ENCODE peak calls at places on chromosome 2, in seven cellular contexts. One of them, this sample, is unnamed.
A peak's percentile ranks its signal among the peaks of the same experiment; 100 is the strongest.

GRCh38 chr2:174870787-174871186 is 106.5 kb upstream of the CHRNA1 start:
- DNase-seq in heart right ventricle: no peak
- DNase-seq in lower lobe of right lung: no peak
- DNase-seq in thoracic aorta: no peak
- DNase-seq in fibroblast of lung: no peak
- DNase-seq in HCT116: no peak
- DNase-seq in IMR-90: no peak
- DNase-seq in this sample: no peak

GRCh38 chr2:158779621-158780020 is 15.5 kb upstream of the DAPL1 start:
- DNase-seq in fibroblast of lung: no peak
- DNase-seq in lower lobe of right lung: no peak
- DNase-seq in HCT116: no peak
- DNase-seq in heart right ventricle: no peak
- DNase-seq in thoracic aorta: no peak
- DNase-seq in IMR-90: no peak
- DNase-seq in this sample: no peak

GRCh38 chr2:234669611-234670010 is 172.7 kb upstream of the ARL4C start:
- DNase-seq in fibroblast of lung: no peak
- DNase-seq in HCT116: no peak
- DNase-seq in lower lobe of right lung: no peak
- DNase-seq in heart right ventricle: no peak
- DNase-seq in thoracic aorta: no peak
- DNase-seq in IMR-90: no peak
- DNase-seq in this sample: peak; percentile 29

GRCh38 chr2:185738679-185739472 is at the start of gene FSIP2:
- DNase-seq in HCT116: no peak
- DNase-seq in heart right ventricle: peak; percentile 49
- DNase-seq in fibroblast of lung: peak; percentile 69
- DNase-seq in lower lobe of right lung: peak; percentile 54
- DNase-seq in IMR-90: peak; percentile 9
- DNase-seq in thoracic aorta: no peak
- DNase-seq in this sample: peak; percentile 86

GRCh38 chr2:128313076-128313836 is 5.4 kb downstream of the HS6ST1 start:
- DNase-seq in heart right ventricle: peak; percentile 9
- DNase-seq in thoracic aorta: no peak
- DNase-seq in IMR-90: peak; percentile 63
- DNase-seq in HCT116: peak; percentile 18
- DNase-seq in lower lobe of right lung: peak; percentile 40
- DNase-seq in fibroblast of lung: peak; percentile 72
- DNase-seq in this sample: no peak

GRCh38 chr2:70089220-70089945 is 2.1 kb downstream of the PCBP1 start:
- DNase-seq in thoracic aorta: no peak
- DNase-seq in lower lobe of right lung: no peak
- DNase-seq in HCT116: no peak
- DNase-seq in heart right ventricle: no peak
- DNase-seq in fibroblast of lung: no peak
- DNase-seq in IMR-90: no peak
- DNase-seq in this sample: peak; percentile 49

GRCh38 chr2:45734952-45735351 is 83.5 kb downstream of the PRKCE start:
- DNase-seq in lower lobe of right lung: no peak
- DNase-seq in IMR-90: no peak
- DNase-seq in thoracic aorta: no peak
- DNase-seq in heart right ventricle: no peak
- DNase-seq in fibroblast of lung: no peak
- DNase-seq in HCT116: no peak
- DNase-seq in this sample: no peak

GRCh38 chr2:197628043-197628500 is 47.3 kb downstream of the RFTN2 start:
- DNase-seq in HCT116: no peak
- DNase-seq in lower lobe of right lung: no peak
- DNase-seq in heart right ventricle: no peak
- DNase-seq in fibroblast of lung: peak; percentile 13
- DNase-seq in thoracic aorta: no peak
- DNase-seq in IMR-90: peak; percentile 40
- DNase-seq in this sample: no peak

GRCh38 chr2:9400268-9401058 is 22.9 kb downstream of the ITGB1BP1 start:
- DNase-seq in thoracic aorta: no peak
- DNase-seq in fibroblast of lung: no peak
- DNase-seq in lower lobe of right lung: no peak
- DNase-seq in heart right ventricle: no peak
- DNase-seq in IMR-90: no peak
- DNase-seq in HCT116: no peak
- DNase-seq in this sample: no peak

GRCh38 chr2:88764850-88765153 is 73.3 kb downstream of the RPIA start:
- DNase-seq in lower lobe of right lung: no peak
- DNase-seq in IMR-90: no peak
- DNase-seq in thoracic aorta: no peak
- DNase-seq in HCT116: no peak
- DNase-seq in fibroblast of lung: no peak
- DNase-seq in heart right ventricle: no peak
- DNase-seq in this sample: no peak

GRCh38 chr2:22274611-22275010 is 1110.4 kb upstream of the KLHL29 start:
- DNase-seq in thoracic aorta: no peak
- DNase-seq in lower lobe of right lung: no peak
- DNase-seq in heart right ventricle: no peak
- DNase-seq in fibroblast of lung: no peak
- DNase-seq in IMR-90: no peak
- DNase-seq in HCT116: no peak
- DNase-seq in this sample: no peak

GRCh38 chr2:138282014-138282413 is 219.6 kb upstream of the SPOPL start:
- DNase-seq in HCT116: no peak
- DNase-seq in lower lobe of right lung: no peak
- DNase-seq in fibroblast of lung: no peak
- DNase-seq in IMR-90: no peak
- DNase-seq in thoracic aorta: no peak
- DNase-seq in heart right ventricle: no peak
- DNase-seq in this sample: no peak

GRCh38 chr2:68811364-68811763 is 59.8 kb downstream of the BMP10 start:
- DNase-seq in lower lobe of right lung: no peak
- DNase-seq in HCT116: no peak
- DNase-seq in fibroblast of lung: peak; percentile 62
- DNase-seq in heart right ventricle: peak; percentile 54
- DNase-seq in thoracic aorta: peak; percentile 27
- DNase-seq in IMR-90: peak; percentile 23
- DNase-seq in this sample: no peak

GRCh38 chr2:109065335-109065734 is 63.7 kb upstream of the SH3RF3 start:
- DNase-seq in heart right ventricle: peak; percentile 67
- DNase-seq in HCT116: no peak
- DNase-seq in fibroblast of lung: no peak
- DNase-seq in lower lobe of right lung: no peak
- DNase-seq in thoracic aorta: no peak
- DNase-seq in IMR-90: no peak
- DNase-seq in this sample: no peak

GRCh38 chr2:111659361-111660281 is 224.4 kb downstream of the ANAPC1 start:
- DNase-seq in heart right ventricle: peak; percentile 33
- DNase-seq in fibroblast of lung: peak; percentile 93
- DNase-seq in IMR-90: peak; percentile 85
- DNase-seq in HCT116: peak; percentile 48
- DNase-seq in lower lobe of right lung: peak; percentile 89
- DNase-seq in thoracic aorta: peak; percentile 42
- DNase-seq in this sample: peak; percentile 49

GRCh38 chr2:210198326-210198725 is 26.9 kb downstream of the ACADL start:
- DNase-seq in thoracic aorta: no peak
- DNase-seq in IMR-90: peak; percentile 22
- DNase-seq in heart right ventricle: no peak
- DNase-seq in lower lobe of right lung: no peak
- DNase-seq in fibroblast of lung: peak; percentile 62
- DNase-seq in HCT116: no peak
- DNase-seq in this sample: no peak

GRCh38 chr2:186755066-186755465 is 61.2 kb downstream of the FAM171B start:
- DNase-seq in thoracic aorta: no peak
- DNase-seq in IMR-90: peak; percentile 36
- DNase-seq in lower lobe of right lung: no peak
- DNase-seq in fibroblast of lung: peak; percentile 74
- DNase-seq in HCT116: no peak
- DNase-seq in heart right ventricle: no peak
- DNase-seq in this sample: no peak

GRCh38 chr2:169775765-169776482 is 22.7 kb upstream of the SSB start:
- DNase-seq in fibroblast of lung: peak; percentile 36
- DNase-seq in thoracic aorta: no peak
- DNase-seq in heart right ventricle: no peak
- DNase-seq in lower lobe of right lung: no peak
- DNase-seq in HCT116: no peak
- DNase-seq in IMR-90: peak; percentile 70
- DNase-seq in this sample: no peak

GRCh38 chr2:28602751-28603639 is 107.1 kb downstream of the PLB1 start:
- DNase-seq in thoracic aorta: no peak
- DNase-seq in IMR-90: no peak
- DNase-seq in lower lobe of right lung: no peak
- DNase-seq in HCT116: no peak
- DNase-seq in fibroblast of lung: no peak
- DNase-seq in heart right ventricle: no peak
- DNase-seq in this sample: no peak

GRCh38 chr2:86592547-86593230 is 29.4 kb upstream of the CHMP3 start:
- DNase-seq in fibroblast of lung: peak; percentile 31
- DNase-seq in IMR-90: peak; percentile 21
- DNase-seq in heart right ventricle: no peak
- DNase-seq in thoracic aorta: no peak
- DNase-seq in lower lobe of right lung: no peak
- DNase-seq in HCT116: no peak
- DNase-seq in this sample: no peak

GRCh38 chr2:196268538-196269338 is 97.4 kb upstream of the STK17B start:
- DNase-seq in heart right ventricle: no peak
- DNase-seq in lower lobe of right lung: no peak
- DNase-seq in thoracic aorta: no peak
- DNase-seq in HCT116: no peak
- DNase-seq in fibroblast of lung: no peak
- DNase-seq in IMR-90: peak; percentile 74
- DNase-seq in this sample: no peak

GRCh38 chr2:127811397-127811860 is 458 bp upstream of the WDR33 start:
- DNase-seq in thoracic aorta: no peak
- DNase-seq in HCT116: no peak
- DNase-seq in lower lobe of right lung: peak; percentile 53
- DNase-seq in fibroblast of lung: no peak
- DNase-seq in heart right ventricle: peak; percentile 21
- DNase-seq in IMR-90: no peak
- DNase-seq in this sample: no peak

GRCh38 chr2:225207026-225207425 is 164.8 kb upstream of the DOCK10 start:
- DNase-seq in heart right ventricle: no peak
- DNase-seq in fibroblast of lung: no peak
- DNase-seq in IMR-90: no peak
- DNase-seq in lower lobe of right lung: no peak
- DNase-seq in HCT116: no peak
- DNase-seq in thoracic aorta: no peak
- DNase-seq in this sample: no peak

GRCh38 chr2:52632543-52632942 is 1135.1 kb upstream of the CHAC2 start:
- DNase-seq in fibroblast of lung: no peak
- DNase-seq in thoracic aorta: no peak
- DNase-seq in lower lobe of right lung: no peak
- DNase-seq in HCT116: no peak
- DNase-seq in IMR-90: no peak
- DNase-seq in heart right ventricle: no peak
- DNase-seq in this sample: no peak

GRCh38 chr2:52629944-52630343 is 1137.7 kb upstream of the CHAC2 start:
- DNase-seq in heart right ventricle: no peak
- DNase-seq in IMR-90: no peak
- DNase-seq in HCT116: no peak
- DNase-seq in fibroblast of lung: no peak
- DNase-seq in thoracic aorta: no peak
- DNase-seq in lower lobe of right lung: no peak
- DNase-seq in this sample: no peak

DNA sequence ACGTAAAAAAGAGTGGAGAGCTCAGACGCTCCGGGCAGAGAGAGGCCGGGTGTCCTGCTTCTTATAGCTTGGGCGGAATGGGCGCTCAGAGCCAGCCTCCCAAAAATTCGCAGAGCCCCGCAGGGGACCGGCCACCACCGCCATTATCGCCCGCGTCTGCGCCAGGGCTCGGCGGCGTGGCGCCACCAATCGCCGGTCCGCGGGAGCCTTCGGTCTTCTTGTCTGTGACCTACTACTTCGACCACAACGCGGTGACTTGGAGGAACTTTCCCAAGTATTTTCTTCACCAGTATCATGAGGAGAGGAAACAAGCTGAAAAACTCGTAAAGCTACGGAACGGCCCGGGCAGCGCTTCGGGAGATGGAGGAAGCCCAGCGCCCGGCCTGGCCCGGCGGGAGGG is 1138.1 kb upstream of the CHAC2 start:
- DNase-seq in lower lobe of right lung: no peak
- DNase-seq in fibroblast of lung: no peak
- DNase-seq in heart right ventricle: no peak
- DNase-seq in thoracic aorta: no peak
- DNase-seq in HCT116: no peak
- DNase-seq in IMR-90: no peak
- DNase-seq in this sample: no peak
- H3K9me3 ChIP-seq in lower lobe of right lung: no peaks in the 10 kb centered on the region
- H3K9me3 ChIP-seq in fibroblast of lung: no peaks in the 10 kb centered on the region
- H3K9me3 ChIP-seq in heart right ventricle: no peaks in the 10 kb centered on the region
- H3K9me3 ChIP-seq in thoracic aorta: no peaks in the 10 kb centered on the region
- H3K9me3 ChIP-seq in HCT116: no peaks in the 10 kb centered on the region
- H3K9me3 ChIP-seq in IMR-90: no peaks in the 10 kb centered on the region
- H3K9me3 ChIP-seq in this sample: peaks cover 13% of the 10 kb centered on the region

GRCh38 chr2:31317387-31317786 is 83.4 kb downstream of the EHD3 start:
- DNase-seq in fibroblast of lung: no peak
- DNase-seq in IMR-90: no peak
- DNase-seq in thoracic aorta: no peak
- DNase-seq in heart right ventricle: no peak
- DNase-seq in lower lobe of right lung: no peak
- DNase-seq in HCT116: no peak
- DNase-seq in this sample: no peak
- TF ChIP-seq CTCF in fibroblast of lung: no peak
- TF ChIP-seq CTCF in IMR-90: no peak
- TF ChIP-seq CTCF in thoracic aorta: no peak
- TF ChIP-seq CTCF in heart right ventricle: no peak
- TF ChIP-seq CTCF in lower lobe of right lung: no peak
- TF ChIP-seq CTCF in HCT116: no peak
- TF ChIP-seq CTCF in this sample: no peak

DNA sequence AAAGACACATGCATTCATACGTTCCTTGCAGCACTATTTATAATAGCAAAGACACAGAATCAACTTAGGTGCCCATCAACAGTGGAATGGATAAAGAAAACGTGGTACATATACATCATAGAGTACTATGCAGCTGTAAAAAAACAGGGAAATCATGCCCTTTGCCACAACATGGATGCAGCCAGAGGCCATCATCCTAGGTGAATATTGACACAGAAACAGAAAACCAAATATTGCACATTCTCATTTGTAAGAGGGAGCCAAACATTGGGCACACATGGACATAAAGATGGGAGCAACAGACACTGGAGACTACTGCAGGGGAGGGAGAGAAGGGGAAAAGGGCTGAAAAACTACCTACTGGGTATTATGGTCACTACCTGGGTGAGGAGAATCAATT is 73.5 kb downstream of the SESTD1 start:
- DNase-seq in heart right ventricle: no peak
- DNase-seq in thoracic aorta: no peak
- DNase-seq in lower lobe of right lung: no peak
- DNase-seq in fibroblast of lung: no peak
- DNase-seq in IMR-90: no peak
- DNase-seq in HCT116: no peak
- DNase-seq in this sample: no peak
- H3K9me3 ChIP-seq in heart right ventricle: no peaks in the 10 kb centered on the region
- H3K9me3 ChIP-seq in thoracic aorta: peaks cover 4% of the 10 kb centered on the region
- H3K9me3 ChIP-seq in lower lobe of right lung: peaks cover 6% of the 10 kb centered on the region
- H3K9me3 ChIP-seq in fibroblast of lung: no peaks in the 10 kb centered on the region
- H3K9me3 ChIP-seq in IMR-90: no peaks in the 10 kb centered on the region
- H3K9me3 ChIP-seq in HCT116: peaks cover 4% of the 10 kb centered on the region
- H3K9me3 ChIP-seq in this sample: peaks cover 7% of the 10 kb centered on the region

DNA sequence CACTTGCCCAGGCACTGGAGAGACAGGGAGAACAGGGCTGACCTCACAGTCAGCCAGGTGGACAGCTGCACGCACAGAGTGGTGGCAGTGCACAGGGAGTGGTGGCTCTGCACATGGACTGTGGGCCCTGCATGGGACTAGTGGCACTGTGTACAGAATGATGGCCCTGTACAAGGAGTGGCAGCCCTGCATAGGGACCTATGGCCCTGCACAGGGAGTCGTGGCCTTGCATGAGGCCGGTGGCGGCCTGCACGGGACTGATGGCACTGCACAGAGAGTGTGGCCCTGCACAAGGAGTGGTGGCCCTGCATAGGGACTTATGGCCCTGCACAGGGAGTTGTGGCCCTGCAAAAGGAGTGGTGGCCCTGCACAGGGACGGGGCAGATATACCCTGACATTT is 19.1 kb upstream of the STEAP3 start:
- DNase-seq in lower lobe of right lung: no peak
- DNase-seq in heart right ventricle: no peak
- DNase-seq in fibroblast of lung: no peak
- DNase-seq in thoracic aorta: no peak
- DNase-seq in IMR-90: no peak
- DNase-seq in HCT116: no peak
- DNase-seq in this sample: no peak
- TF ChIP-seq CTCF in lower lobe of right lung: no peak
- TF ChIP-seq CTCF in heart right ventricle: no peak
- TF ChIP-seq CTCF in fibroblast of lung: no peak
- TF ChIP-seq CTCF in thoracic aorta: no peak
- TF ChIP-seq CTCF in IMR-90: no peak
- TF ChIP-seq CTCF in HCT116: no peak
- TF ChIP-seq CTCF in this sample: no peak